ENCODE peak calls at places on chromosomes 4 and X, in four cellular contexts. K, Y, P and Q are unnamed samples.

GRCh38 chr4:26321326-26322276 is 787 bp downstream of the RBPJ start:
- DNase-seq in K (peak), Y (peak), P (no peak), Q (peak)

GRCh38 chr4:82811838-82812672 is 13.5 kb upstream of the SCD5 start:
- DNase-seq in K (no peak), Y (no peak), P (no peak), Q (peak)

GRCh38 chr4:1323635-1324442 is 23.2 kb upstream of the UVSSA start:
- DNase-seq in K (no peak), Y (no peak), P (no peak), Q (peak)

GRCh38 chr4:75920327-75920726 is 18.1 kb upstream of the PPEF2 start:
- DNase-seq in K (no peak), Y (no peak), P (no peak), Q (no peak)

GRCh38 chr4:1369091-1369450 is 22.1 kb downstream of the UVSSA start:
- DNase-seq in K (no peak), Y (no peak), P (no peak), Q (no peak)

GRCh38 chrX:154378059-154378798 is 866 bp upstream of the EMD start:
- DNase-seq in K (no peak), Y (no peak), P (no peak), Q (peak)

GRCh38 chr4:172169871-172170270 is 356.7 kb downstream of the GALNTL6 start:
- DNase-seq in K (no peak), Y (no peak), P (no peak), Q (peak)

GRCh38 chr4:176156656-176157055 is 38.7 kb downstream of the SPATA4 start:
- DNase-seq in K (no peak), Y (no peak), P (no peak), Q (no peak)

GRCh38 chr4:174828845-174829701 is at the start of gene GLRA3:
- DNase-seq in K (peak), Y (peak), P (no peak), Q (no peak)

GRCh38 chr4:164464313-164464712 is 289.6 kb upstream of the SMIM31 start:
- DNase-seq in K (no peak), Y (no peak), P (no peak), Q (no peak)

GRCh38 chr4:22179124-22179874 is 230.7 kb upstream of the KCNIP4 start:
- DNase-seq in K (no peak), Y (no peak), P (no peak), Q (peak)

GRCh38 chrX:113512700-113513395 is 672.2 kb upstream of the AMOT start:
- DNase-seq in K (no peak), Y (no peak), P (no peak), Q (peak)

GRCh38 chr4:119041951-119042560 is 93.6 kb upstream of the MYOZ2 start:
- DNase-seq in K (peak), Y (peak), P (peak), Q (peak)

GRCh38 chr4:70722199-70722791 is 531 bp downstream of the RUFY3 start:
- DNase-seq in K (peak), Y (no peak), P (no peak), Q (peak)

GRCh38 chrX:13938053-13938765 is 91.5 kb downstream of the GEMIN8 start:
- DNase-seq in K (no peak), Y (no peak), P (no peak), Q (peak)

GRCh38 chr4:41213563-41214157 is 682 bp downstream of the APBB2 start:
- DNase-seq in K (no peak), Y (no peak), P (no peak), Q (no peak)

DNA sequence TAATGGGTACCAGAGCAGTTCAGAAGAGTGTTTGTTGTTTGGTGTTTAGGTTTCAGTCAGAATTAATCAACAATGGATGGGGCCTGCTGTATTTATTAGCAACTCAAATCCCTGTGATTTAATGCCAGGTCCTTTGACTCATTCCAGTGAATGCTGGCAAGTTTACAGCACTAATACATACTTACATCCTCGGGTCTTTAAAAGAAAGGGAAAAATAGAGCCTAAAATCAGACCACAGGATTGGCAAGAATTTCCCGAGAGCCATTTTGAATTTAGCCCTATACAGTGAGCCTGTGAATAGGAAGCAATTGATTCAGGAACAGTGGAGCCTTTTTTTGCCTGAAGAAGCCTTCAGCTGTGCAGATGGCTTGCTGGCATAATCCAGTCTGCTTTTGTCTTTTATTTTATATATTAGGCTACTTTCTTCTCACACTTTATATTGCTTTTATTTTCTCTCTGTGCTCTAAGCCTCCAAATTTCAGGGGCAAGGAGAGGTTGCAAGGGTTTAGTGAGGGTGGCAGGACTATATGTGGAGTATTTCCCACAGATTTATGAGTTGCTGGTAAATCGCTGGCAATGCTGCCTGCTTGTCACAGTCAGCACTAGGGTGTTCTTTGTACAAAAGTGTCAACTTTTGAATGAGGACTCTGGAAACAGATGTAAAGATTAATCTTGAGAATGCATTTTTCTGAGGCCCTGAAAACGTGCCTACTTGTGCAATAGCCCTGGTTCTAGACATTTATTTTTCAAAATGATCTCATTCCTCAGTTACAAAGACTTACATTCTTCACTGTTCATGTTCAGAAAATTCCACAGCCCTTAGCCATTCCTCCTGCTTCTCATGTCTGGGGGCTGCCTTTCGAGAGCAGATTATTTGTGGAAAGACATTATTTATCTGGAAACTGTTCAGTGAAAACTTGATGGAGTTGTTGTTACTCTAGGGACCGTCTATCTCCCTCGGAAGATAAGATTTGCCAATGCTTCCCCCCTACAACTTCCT is 303.5 kb downstream of the SPRY1 start:
- DNase-seq in K (no peak), Y (peak), P (no peak), Q (peak)
- TF ChIP-seq CEBPB in K (no peak), Y (no peak), P (no peak), Q (peak)

DNA sequence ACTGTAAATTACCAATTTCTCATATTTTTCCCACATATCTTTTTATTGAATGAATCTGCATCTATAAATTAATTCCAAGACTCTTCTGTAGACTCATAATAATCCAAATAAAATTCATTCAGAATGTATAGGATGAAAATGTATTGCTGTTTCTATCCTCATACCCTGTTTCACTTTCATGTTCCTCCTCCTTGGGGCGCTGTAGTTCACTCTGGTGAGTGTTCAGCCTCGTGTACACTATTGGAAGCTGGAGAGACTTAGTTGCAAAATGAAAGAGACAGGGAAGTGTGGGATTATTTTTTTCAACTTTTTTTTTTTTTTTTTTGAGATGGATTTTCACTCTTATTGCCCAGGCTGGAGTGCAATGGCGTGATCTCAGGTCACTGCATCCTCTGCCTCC is 296.1 kb downstream of the TLL1 start:
- DNase-seq in K (no peak), Y (peak), P (no peak), Q (no peak)
- TF ChIP-seq MXI1 in K (no peak), Y (no peak), P (no peak), Q (no peak)

GRCh38 chrX:41339148-41339547 is 5.2 kb downstream of the DDX3X start:
- DNase-seq in K (no peak), Y (no peak), P (no peak), Q (no peak)

GRCh38 chrX:41336447-41336846 is 2.5 kb downstream of the DDX3X start:
- DNase-seq in K (peak), Y (no peak), P (no peak), Q (no peak)

GRCh38 chrX:41335590-41336331 is 1.8 kb downstream of the DDX3X start:
- DNase-seq in K (no peak), Y (no peak), P (no peak), Q (peak)

GRCh38 chrX:41337140-41337539 is 3.2 kb downstream of the DDX3X start:
- DNase-seq in K (peak), Y (no peak), P (no peak), Q (peak)

DNA sequence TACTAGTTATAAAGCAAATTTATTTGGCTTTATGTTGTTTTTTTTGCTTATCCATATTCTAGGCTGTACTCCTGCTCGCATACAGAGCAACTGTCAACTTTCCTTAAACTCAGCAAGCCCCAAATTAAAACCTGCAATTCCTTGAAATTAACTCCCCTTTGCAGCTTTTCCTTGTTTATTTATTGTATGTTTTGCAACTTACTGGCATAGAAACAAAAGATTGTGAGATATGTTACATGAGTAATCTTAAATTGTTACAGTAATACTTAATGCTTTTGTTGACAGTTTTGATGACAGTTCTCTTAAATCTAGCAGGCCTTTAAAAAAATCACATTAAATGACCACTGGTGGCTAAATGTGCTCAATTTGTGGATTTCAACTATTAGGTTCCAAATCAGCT is 4.5 kb downstream of the DDX3X start:
- DNase-seq in K (no peak), Y (no peak), P (no peak), Q (no peak)
- H3K4me3 ChIP-seq in K (no peak), Y (no peak), P (peak), Q (no peak)

GRCh38 chr4:85686398-85686797 is 211.4 kb downstream of the ARHGAP24 start:
- DNase-seq in K (no peak), Y (no peak), P (no peak), Q (no peak)

GRCh38 chr4:85684676-85685075 is 209.7 kb downstream of the ARHGAP24 start:
- DNase-seq in K (no peak), Y (no peak), P (no peak), Q (no peak)

GRCh38 chr4:85682391-85682790 is 207.4 kb downstream of the ARHGAP24 start:
- DNase-seq in K (no peak), Y (no peak), P (no peak), Q (no peak)

DNA sequence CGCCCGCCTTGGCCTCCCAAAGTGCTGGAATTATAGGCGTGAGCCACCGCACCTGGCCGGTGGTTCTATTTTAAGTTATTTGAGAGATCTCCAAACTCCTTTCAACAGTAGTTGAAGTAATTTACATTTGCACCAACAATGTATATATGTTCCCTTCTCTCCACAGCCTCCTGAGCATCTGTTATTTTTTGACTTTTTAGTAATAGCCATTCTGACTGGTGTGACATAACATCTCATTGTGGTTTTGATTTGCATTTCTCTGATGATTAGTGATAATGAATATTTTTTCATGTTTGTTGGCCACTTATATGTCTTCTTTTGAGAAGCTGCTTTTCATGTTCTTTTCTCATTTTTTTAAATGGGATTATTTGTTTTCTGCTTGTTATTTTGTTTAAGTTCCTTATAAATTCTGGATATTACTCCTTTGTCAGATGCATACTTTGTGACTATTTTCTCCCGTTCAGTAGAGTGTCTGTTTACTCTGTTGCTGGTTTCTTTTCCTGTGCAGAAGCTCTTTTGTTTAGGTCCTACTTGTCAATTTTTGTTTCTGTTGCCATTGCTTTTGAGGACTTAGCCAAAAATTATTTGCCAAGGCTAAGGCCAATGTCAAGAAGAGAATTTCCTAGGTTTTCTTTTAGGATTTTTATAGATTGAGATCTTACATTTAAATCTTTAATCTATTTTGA is 213.2 kb downstream of the ARHGAP24 start:
- DNase-seq in K (no peak), Y (no peak), P (no peak), Q (no peak)
- TF ChIP-seq CEBPB in K (no peak), Y (no peak), P (no peak), Q (no peak)